ENCODE peak calls at places on chromosomes 6 and 20, in five cellular contexts. V, S, B, M and R are unnamed samples.

GRCh38 chr6:27517928-27518787 is 45.3 kb upstream of the ZNF184 start:
- DNase-seq in V (no peak), S (no peak), B (peak; percentile 33), M (no peak), R (peak; percentile 48)

GRCh38 chr6:39812853-39813533 is 20.8 kb downstream of the DAAM2 start:
- DNase-seq in V (peak; percentile 46), S (no peak), B (no peak), M (no peak), R (no peak)

GRCh38 chr6:109308018-109308492 is 74.2 kb downstream of the CD164 start:
- DNase-seq in V (peak; percentile 90), S (no peak), B (no peak), M (no peak), R (no peak)

GRCh38 chr6:7697820-7698623 is 27.9 kb upstream of the BMP6 start:
- DNase-seq in V (peak; percentile 33), S (no peak), B (no peak), M (no peak), R (no peak)

GRCh38 chr20:46751856-46752255 is 42.4 kb downstream of the SLC2A10 start:
- DNase-seq in V (no peak), S (no peak), B (peak; percentile 63), M (no peak), R (no peak)

GRCh38 chr6:28172006-28172405 is 30.3 kb downstream of the ZKSCAN8 start:
- DNase-seq in V (no peak), S (no peak), B (no peak), M (no peak), R (no peak)

GRCh38 chr6:21149460-21149859 is 444.1 kb upstream of the SOX4 start:
- DNase-seq in V (no peak), S (no peak), B (no peak), M (no peak), R (no peak)

GRCh38 chr20:6993526-6993925 is 226.0 kb downstream of the BMP2 start:
- DNase-seq in V (no peak), S (no peak), B (no peak), M (no peak), R (no peak)

GRCh38 chr6:129759851-129760595 is 50.0 kb upstream of the ARHGAP18 start:
- DNase-seq in V (no peak), S (no peak), B (no peak), M (no peak), R (no peak)

GRCh38 chr20:47708953-47709833 is 76.1 kb downstream of the SULF2 start:
- DNase-seq in V (no peak), S (no peak), B (peak; percentile 80), M (no peak), R (no peak)

GRCh38 chr20:6053776-6054688 is at the start of gene LRRN4:
- DNase-seq in V (no peak), S (peak; percentile 16), B (no peak), M (no peak), R (peak; percentile 35)

GRCh38 chr6:30684386-30685156 is 1.9 kb downstream of the PPP1R18 start:
- DNase-seq in V (peak; percentile 71), S (peak; percentile 48), B (peak; percentile 48), M (peak; percentile 95), R (no peak)

GRCh38 chr6:166435574-166435973 is 52.8 kb upstream of the MPC1 start:
- DNase-seq in V (peak; percentile 69), S (no peak), B (peak; percentile 58), M (no peak), R (no peak)

GRCh38 chr6:54647301-54647664 is 199.3 kb upstream of the FAM83B start:
- DNase-seq in V (no peak), S (no peak), B (no peak), M (no peak), R (no peak)

GRCh38 chr6:34189806-34190503 is 44.1 kb upstream of the GRM4 start:
- DNase-seq in V (peak; percentile 27), S (no peak), B (peak; percentile 57), M (peak; percentile 89), R (no peak)

GRCh38 chr6:121485359-121485809 is 49.9 kb downstream of the GJA1 start:
- DNase-seq in V (no peak), S (no peak), B (no peak), M (no peak), R (no peak)

GRCh38 chr6:16136536-16137450 is 7.9 kb downstream of the MYLIP start:
- DNase-seq in V (peak; percentile 63), S (no peak), B (no peak), M (no peak), R (peak; percentile 9)

GRCh38 chr20:59948828-59949720 is 8.9 kb downstream of the FAM217B start:
- DNase-seq in V (no peak), S (peak; percentile 19), B (peak; percentile 21), M (no peak), R (peak; percentile 48)

GRCh38 chr6:136371951-136372350 is 82.3 kb upstream of the BCLAF1 start:
- DNase-seq in V (no peak), S (no peak), B (no peak), M (no peak), R (no peak)

GRCh38 chr6:121647905-121648304 is 212.5 kb downstream of the GJA1 start:
- DNase-seq in V (no peak), S (no peak), B (no peak), M (no peak), R (no peak)

GRCh38 chr6:56725257-56725656 is 82.6 kb upstream of the DST start:
- DNase-seq in V (no peak), S (no peak), B (no peak), M (no peak), R (no peak)

GRCh38 chr20:63150911-63151531 is 64.9 kb downstream of the YTHDF1 start:
- DNase-seq in V (no peak), S (no peak), B (peak; percentile 7), M (peak; percentile 58), R (no peak)

GRCh38 chr6:45730232-45730631 is 285.4 kb downstream of the CLIC5 start:
- DNase-seq in V (no peak), S (no peak), B (no peak), M (no peak), R (no peak)

GRCh38 chr6:45302832-45303231 is 25.3 kb upstream of the RUNX2 start:
- DNase-seq in V (no peak), S (no peak), B (no peak), M (no peak), R (no peak)

GRCh38 chr6:40378725-40379074 is 208.5 kb downstream of the LRFN2 start:
- DNase-seq in V (no peak), S (no peak), B (no peak), M (no peak), R (no peak)

GRCh38 chr6:103715269-103715668 is 1144.5 kb downstream of the HACE1 start:
- DNase-seq in V (no peak), S (no peak), B (no peak), M (no peak), R (no peak)

GRCh38 chr20:19336601-19337000 is 124.2 kb downstream of the SLC24A3 start:
- DNase-seq in V (no peak), S (no peak), B (no peak), M (no peak), R (no peak)

GRCh38 chr6:163324326-163324927 is 90.1 kb upstream of the QKI start:
- DNase-seq in V (no peak), S (no peak), B (no peak), M (no peak), R (peak; percentile 32)

GRCh38 chr6:42615518-42615917 is 51.7 kb downstream of the UBR2 start:
- DNase-seq in V (no peak), S (no peak), B (no peak), M (no peak), R (no peak)

GRCh38 chr20:61520076-61520639 is 268.1 kb downstream of the CDH4 start:
- DNase-seq in V (no peak), S (no peak), B (no peak), M (peak; percentile 30), R (no peak)

GRCh38 chr20:54570561-54570960 is 95.2 kb downstream of the DOK5 start:
- DNase-seq in V (no peak), S (no peak), B (no peak), M (no peak), R (no peak)
- TF ChIP-seq CTCF in V (no peak), S (no peak), B (no peak), M (no peak), R (no peak)

DNA sequence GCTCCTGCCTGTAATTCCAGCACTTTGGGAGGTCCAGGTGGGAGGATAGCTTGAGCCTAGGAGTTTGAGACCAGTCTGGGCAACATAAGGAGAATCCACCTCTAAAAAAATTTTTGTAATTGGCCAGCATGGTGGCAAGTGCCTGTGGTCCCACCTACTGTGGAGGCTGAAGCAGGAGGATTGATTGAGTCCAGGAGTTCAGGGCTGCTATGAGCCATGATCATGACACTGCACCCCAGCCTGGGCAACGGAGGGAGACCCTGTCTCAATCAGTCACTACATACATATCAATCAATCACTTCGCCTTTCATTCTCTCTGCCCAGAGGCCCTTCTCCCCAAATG is 1.1 kb upstream of the STK38 start:
- DNase-seq in V (no peak), S (no peak), B (no peak), M (no peak), R (no peak)
- TF ChIP-seq CTCF in V (no peak), S (no peak), B (no peak), M (no peak), R (no peak)

GRCh38 chr6:33001685-33002084 is 7.7 kb downstream of the HLA-DOA start:
- DNase-seq in V (no peak), S (no peak), B (no peak), M (no peak), R (no peak)

GRCh38 chr6:32995448-32995847 is 13.9 kb downstream of the HLA-DOA start:
- DNase-seq in V (no peak), S (no peak), B (no peak), M (no peak), R (no peak)

GRCh38 chr6:33004940-33005339 is 4.5 kb downstream of the HLA-DOA start:
- DNase-seq in V (no peak), S (no peak), B (no peak), M (no peak), R (no peak)

DNA sequence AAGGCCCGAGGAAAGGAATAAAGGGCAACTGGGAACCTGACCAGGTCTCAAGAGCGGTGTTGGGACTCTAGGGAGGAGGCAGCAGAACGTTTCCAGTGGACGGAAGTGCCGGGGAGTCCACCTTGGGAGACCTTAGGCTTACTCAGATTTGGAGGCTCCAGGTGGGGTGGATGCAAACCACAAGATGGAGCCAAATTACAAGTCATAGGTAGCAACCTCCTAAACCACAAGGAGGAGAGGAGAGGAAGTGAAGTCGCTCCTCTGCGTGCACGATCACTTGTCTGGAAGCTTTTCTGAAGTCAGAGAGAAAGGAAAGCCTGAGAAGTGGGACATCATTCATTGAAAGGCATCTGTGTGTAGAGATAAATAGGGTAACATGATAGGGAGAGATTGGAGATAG is 9.3 kb downstream of the HLA-DOA start:
- DNase-seq in V (no peak), S (peak; percentile 38), B (no peak), M (no peak), R (peak; percentile 74)
- TF ChIP-seq CTCF in V (no peak), S (no peak), B (peak; percentile 17), M (peak; percentile 21), R (peak; percentile 70)

GRCh38 chr6:133203344-133203697 is 37.8 kb upstream of the EYA4 start:
- DNase-seq in V (no peak), S (no peak), B (no peak), M (no peak), R (no peak)

GRCh38 chr6:133202610-133203343 is 38.4 kb upstream of the EYA4 start:
- DNase-seq in V (no peak), S (no peak), B (no peak), M (no peak), R (no peak)

GRCh38 chr6:133201231-133201630 is 39.9 kb upstream of the EYA4 start:
- DNase-seq in V (no peak), S (no peak), B (no peak), M (no peak), R (no peak)

GRCh38 chr6:133193396-133193795 is 47.8 kb upstream of the EYA4 start:
- DNase-seq in V (no peak), S (no peak), B (no peak), M (no peak), R (no peak)

GRCh38 chr6:133198725-133199124 is 42.4 kb upstream of the EYA4 start:
- DNase-seq in V (no peak), S (no peak), B (no peak), M (no peak), R (no peak)
- TF ChIP-seq CTCF in V (no peak), S (no peak), B (no peak), M (no peak), R (no peak)